ENCODE peak calls at places on chromosomes 11 and 22, in eight cellular contexts. E, F, A, U, T, P, D and X are unnamed samples.

GRCh38 chr22:30301995-30302809 is 12.9 kb upstream of the CASTOR1 start:
- DNase-seq in E (peak; percentile 78), F (no peak), A (peak; percentile 81), U (peak; percentile 71), T (no peak), P (peak; percentile 44), D (no peak), X (no peak)

GRCh38 chr11:9203715-9204311 is 61.3 kb downstream of the DENND5A start:
- DNase-seq in E (no peak), F (no peak), A (no peak), U (no peak), T (no peak), P (no peak), D (peak; percentile 47), X (no peak)

GRCh38 chr11:73976451-73977151 is 6.0 kb downstream of the UCP2 start:
- DNase-seq in E (no peak), F (no peak), A (peak; percentile 56), U (no peak), T (no peak), P (no peak), D (no peak), X (no peak)

GRCh38 chr11:129312741-129313587 is 62.7 kb upstream of the BARX2 start:
- DNase-seq in E (no peak), F (no peak), A (no peak), U (no peak), T (no peak), P (no peak), D (no peak), X (no peak)

GRCh38 chr11:74366576-74366975 is 31.7 kb downstream of the PGM2L1 start:
- DNase-seq in E (no peak), F (no peak), A (no peak), U (peak; percentile 87), T (no peak), P (no peak), D (peak; percentile 26), X (no peak)

GRCh38 chr11:73366265-73366610 is 10.0 kb upstream of the RELT start:
- DNase-seq in E (no peak), F (peak; percentile 66), A (no peak), U (no peak), T (no peak), P (no peak), D (no peak), X (no peak)

GRCh38 chr11:111148116-111148515 is 97.4 kb upstream of the POU2AF2 start:
- DNase-seq in E (peak; percentile 48), F (no peak), A (no peak), U (no peak), T (no peak), P (no peak), D (no peak), X (no peak)

GRCh38 chr11:84019576-84020194 is 733.5 kb upstream of the CCDC90B start:
- DNase-seq in E (peak; percentile 0), F (no peak), A (no peak), U (peak; percentile 83), T (no peak), P (no peak), D (no peak), X (no peak)

GRCh38 chr11:61955416-61956135 is 5.4 kb downstream of the BEST1 start:
- DNase-seq in E (no peak), F (no peak), A (no peak), U (no peak), T (no peak), P (no peak), D (peak; percentile 67), X (no peak)

GRCh38 chr11:122578168-122578825 is 77.2 kb upstream of the UBASH3B start:
- DNase-seq in E (no peak), F (no peak), A (no peak), U (no peak), T (no peak), P (no peak), D (no peak), X (no peak)

GRCh38 chr11:15688351-15688792 is 573.6 kb downstream of the INSC start:
- DNase-seq in E (peak; percentile 55), F (no peak), A (no peak), U (peak; percentile 94), T (peak; percentile 72), P (no peak), D (no peak), X (no peak)

GRCh38 chr11:2592559-2593392 is 107.0 kb downstream of the KCNQ1OT1 start:
- DNase-seq in E (no peak), F (no peak), A (no peak), U (no peak), T (no peak), P (no peak), D (no peak), X (peak; percentile 59)

GRCh38 chr11:3832816-3833215 is 7.9 kb downstream of the RHOG start:
- DNase-seq in E (no peak), F (no peak), A (no peak), U (no peak), T (no peak), P (no peak), D (no peak), X (no peak)

GRCh38 chr11:34560511-34560910 is 46.9 kb upstream of the ELF5 start:
- DNase-seq in E (no peak), F (no peak), A (no peak), U (no peak), T (no peak), P (no peak), D (no peak), X (no peak)

GRCh38 chr11:134079317-134079716 is 10.4 kb downstream of the JAM3 start:
- DNase-seq in E (no peak), F (no peak), A (no peak), U (no peak), T (no peak), P (no peak), D (no peak), X (no peak)

GRCh38 chr11:2898366-2899079 is 12.9 kb upstream of the CDKN1C start:
- DNase-seq in E (peak; percentile 81), F (peak; percentile 58), A (peak; percentile 83), U (peak; percentile 87), T (no peak), P (peak; percentile 57), D (no peak), X (peak; percentile 84)

GRCh38 chr11:11876458-11876857 is 34.7 kb downstream of the USP47 start:
- DNase-seq in E (no peak), F (no peak), A (no peak), U (no peak), T (no peak), P (no peak), D (peak; percentile 26), X (no peak)

GRCh38 chr22:17841836-17842235 is 67.6 kb upstream of the BID start:
- DNase-seq in E (no peak), F (no peak), A (no peak), U (no peak), T (no peak), P (no peak), D (no peak), X (no peak)

GRCh38 chr22:17843189-17843588 is 68.9 kb upstream of the BID start:
- DNase-seq in E (no peak), F (no peak), A (no peak), U (no peak), T (no peak), P (no peak), D (no peak), X (no peak)

GRCh38 chr22:17845340-17845739 is 71.1 kb upstream of the BID start:
- DNase-seq in E (peak; percentile 90), F (no peak), A (no peak), U (no peak), T (no peak), P (no peak), D (no peak), X (no peak)

GRCh38 chr22:17844150-17844549 is 69.9 kb upstream of the BID start:
- DNase-seq in E (no peak), F (no peak), A (no peak), U (no peak), T (no peak), P (no peak), D (no peak), X (no peak)

DNA sequence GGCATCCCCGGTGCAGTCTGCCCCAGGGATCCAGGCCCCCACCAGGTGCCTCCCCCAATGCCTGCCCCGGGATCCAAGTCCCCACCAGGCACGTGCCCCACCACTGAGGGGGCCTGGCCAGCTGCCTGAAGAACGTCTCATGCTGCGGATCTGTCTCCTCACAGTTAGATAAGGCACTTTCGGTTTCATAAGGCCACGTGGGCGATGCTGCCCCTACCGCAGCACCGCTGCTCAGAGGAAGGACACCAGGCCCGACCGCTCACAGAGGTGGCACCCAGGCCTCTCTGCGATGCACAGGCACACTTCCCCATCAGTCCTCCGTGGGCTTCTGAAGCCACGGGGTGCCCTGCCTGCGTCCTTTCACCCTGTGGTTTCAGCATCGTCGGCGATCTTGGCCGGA is 68.1 kb upstream of the BID start:
- DNase-seq in E (no peak), F (peak; percentile 81), A (peak; percentile 76), U (no peak), T (no peak), P (peak; percentile 49), D (no peak), X (no peak)
- H3K4me3 ChIP-seq in E (no peak overlapping the region), F (no peak overlapping the region), A (no peak overlapping the region), U (no peak overlapping the region), T (peak overlapping the region; percentile 0), P (no peak overlapping the region), D (no peak overlapping the region), X (no peak overlapping the region)

GRCh38 chr22:22600862-22601261 is 41.8 kb upstream of the PRAME start:
- DNase-seq in E (no peak), F (no peak), A (no peak), U (no peak), T (no peak), P (no peak), D (no peak), X (no peak)
- TF ChIP-seq CTCF in E (no peak), F (no peak), A (no peak), U (no peak), T (no peak), P (no peak), D (no peak), X (no peak)

GRCh38 chr11:65887026-65887722 is 1.1 kb downstream of the FIBP start:
- DNase-seq in E (no peak), F (no peak), A (no peak), U (no peak), T (no peak), P (no peak), D (no peak), X (no peak)
- H3K27ac ChIP-seq in E (peak overlapping the region; percentile 52), F (peak overlapping the region; percentile 27), A (peak overlapping the region; percentile 98), U (peak overlapping the region; percentile 85), T (peak overlapping the region; percentile 98), P (no peak overlapping the region), D (no peak overlapping the region), X (no peak overlapping the region)

DNA sequence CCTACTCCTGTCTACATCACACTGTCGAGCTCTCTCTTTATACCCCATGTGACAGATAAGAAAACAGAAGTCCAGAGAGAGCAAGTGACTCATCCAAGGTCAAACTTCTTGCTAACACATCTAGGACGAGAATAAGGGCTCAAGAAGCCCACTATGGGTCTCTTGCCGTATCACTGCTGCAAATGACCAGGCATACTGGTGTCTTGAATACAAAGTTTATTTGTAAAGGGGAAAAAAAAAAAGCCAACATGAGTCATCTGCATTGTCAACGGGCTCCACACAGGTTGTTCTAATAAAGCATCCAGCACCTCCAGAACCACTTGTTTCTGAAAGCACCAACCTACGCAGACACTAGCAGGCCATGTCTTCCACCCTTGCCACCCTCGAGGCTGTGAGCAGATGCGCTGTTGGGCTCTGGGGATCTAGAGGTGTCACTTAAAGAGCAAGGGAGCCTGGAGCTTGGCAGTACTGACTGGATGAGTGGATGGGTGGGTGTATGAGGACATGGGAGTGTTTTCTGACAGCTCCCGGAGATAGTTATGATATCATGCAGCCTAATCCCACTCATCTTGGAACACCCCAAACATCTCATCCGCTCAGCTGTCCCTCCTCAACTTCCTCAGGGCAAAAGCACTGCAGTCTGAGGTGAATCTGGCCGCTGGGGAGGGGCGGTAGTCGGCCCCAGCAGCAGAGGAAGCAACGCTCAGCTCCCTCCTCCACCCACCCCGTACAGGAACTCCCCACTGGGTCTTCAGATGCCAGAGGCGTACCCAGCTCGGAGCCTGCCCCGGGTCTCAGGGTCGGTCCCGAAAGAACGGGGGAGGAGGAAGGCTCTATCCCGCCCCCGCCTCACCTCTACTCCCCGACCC is 1.1 kb downstream of the SMCO4 start:
- DNase-seq in E (peak; percentile 44), F (peak; percentile 31), A (peak; percentile 78), U (peak; percentile 77), T (no peak), P (peak; percentile 46), D (peak; percentile 59), X (no peak)
- H3K4me3 ChIP-seq in E (peak overlapping the region; percentile 51), F (peak overlapping the region; percentile 78), A (peak overlapping the region; percentile 48), U (peak overlapping the region; percentile 53), T (peak overlapping the region; percentile 66), P (peak overlapping the region; percentile 87), D (peak overlapping the region; percentile 96), X (peak overlapping the region; percentile 95)